ENCODE peak calls at places on chromosomes 2 and 18, in six cellular contexts. Q is DND-41, G is GM23338, Z is PC-3, E is mammary epithelial cell, D is HepG2. H is an unnamed sample.

GRCh38 chr18:63936932-63937393 is 12.1 kb upstream of the HMSD start:
- DNase-seq in Q (no peak), G (no peak), Z (no peak), E (no peak), D (no peak), H (no peak)

GRCh38 chr2:178529194-178529593 is 48.9 kb downstream of the PLEKHA3 start:
- DNase-seq in Q (no peak), G (no peak), Z (no peak), E (no peak), D (no peak), H (no peak)

GRCh38 chr2:25598332-25598731 is 75.0 kb downstream of the DTNB start:
- DNase-seq in Q (no peak), G (no peak), Z (no peak), E (no peak), D (no peak), H (no peak)

GRCh38 chr18:49520661-49521145 is 33.7 kb upstream of the C18orf32 start:
- DNase-seq in Q (no peak), G (no peak), Z (peak; percentile 41), E (peak; percentile 21), D (no peak), H (no peak)

GRCh38 chr18:11955299-11956029 is 25.8 kb upstream of the IMPA2 start:
- DNase-seq in Q (no peak), G (peak; percentile 51), Z (peak; percentile 93), E (peak; percentile 71), D (peak; percentile 76), H (no peak)

GRCh38 chr2:235639885-235640284 is 146.0 kb downstream of the AGAP1 start:
- DNase-seq in Q (no peak), G (no peak), Z (no peak), E (no peak), D (no peak), H (no peak)

GRCh38 chr2:55482186-55482945 is 37.2 kb upstream of the CFAP36 start:
- DNase-seq in Q (no peak), G (peak; percentile 34), Z (no peak), E (no peak), D (no peak), H (no peak)

GRCh38 chr2:217220228-217221013 is 360.6 kb upstream of the TNP1 start:
- DNase-seq in Q (no peak), G (no peak), Z (no peak), E (no peak), D (no peak), H (no peak)

GRCh38 chr18:61833387-61833786 is 59.4 kb downstream of the RNF152 start:
- DNase-seq in Q (peak; percentile 60), G (no peak), Z (no peak), E (peak; percentile 32), D (no peak), H (no peak)

GRCh38 chr2:172098650-172099471 is 3.8 kb downstream of the DLX2 start:
- DNase-seq in Q (no peak), G (peak; percentile 62), Z (peak; percentile 85), E (peak; percentile 76), D (peak; percentile 84), H (no peak)

GRCh38 chr2:213199871-213200270 is 48.5 kb upstream of the IKZF2 start:
- DNase-seq in Q (no peak), G (no peak), Z (no peak), E (no peak), D (peak; percentile 6), H (no peak)

GRCh38 chr2:206800501-206801416 is 35.4 kb downstream of the FASTKD2 start:
- DNase-seq in Q (peak; percentile 28), G (peak; percentile 89), Z (peak; percentile 82), E (peak; percentile 69), D (peak; percentile 65), H (peak; percentile 2)

GRCh38 chr2:44932564-44933392 is 8.7 kb upstream of the SIX3 start:
- DNase-seq in Q (no peak), G (peak; percentile 68), Z (no peak), E (no peak), D (no peak), H (no peak)

GRCh38 chr2:7309567-7309966 is 392.4 kb downstream of the RNF144A start:
- DNase-seq in Q (no peak), G (peak; percentile 11), Z (no peak), E (no peak), D (no peak), H (no peak)

GRCh38 chr2:10004401-10004800 is 38.9 kb upstream of the KLF11 start:
- DNase-seq in Q (no peak), G (no peak), Z (no peak), E (no peak), D (no peak), H (no peak)

GRCh38 chr2:237581751-237582746 is 8.5 kb downstream of the RAB17 start:
- DNase-seq in Q (no peak), G (no peak), Z (no peak), E (no peak), D (peak; percentile 82), H (no peak)

GRCh38 chr2:26784570-26785234 is 1.2 kb upstream of the CENPA start:
- DNase-seq in Q (no peak), G (no peak), Z (no peak), E (no peak), D (no peak), H (no peak)

GRCh38 chr2:55364189-55365055 is 55.2 kb downstream of the CCDC88A start:
- DNase-seq in Q (no peak), G (no peak), Z (peak; percentile 96), E (peak; percentile 92), D (no peak), H (peak; percentile 49)

GRCh38 chr18:55694291-55694690 is 106.3 kb upstream of the TCF4 start:
- DNase-seq in Q (no peak), G (no peak), Z (peak; percentile 17), E (peak; percentile 77), D (no peak), H (no peak)

GRCh38 chr18:55695091-55695490 is 107.1 kb upstream of the TCF4 start:
- DNase-seq in Q (no peak), G (no peak), Z (no peak), E (no peak), D (no peak), H (no peak)

GRCh38 chr18:55699233-55699765 is 111.3 kb upstream of the TCF4 start:
- DNase-seq in Q (no peak), G (no peak), Z (no peak), E (peak; percentile 23), D (no peak), H (no peak)
- H3K4me2 ChIP-seq in Q (no peak overlapping the region), G (no peak overlapping the region), Z (no peak overlapping the region), E (no peak overlapping the region), D (no peak overlapping the region), H (no peak overlapping the region)

DNA sequence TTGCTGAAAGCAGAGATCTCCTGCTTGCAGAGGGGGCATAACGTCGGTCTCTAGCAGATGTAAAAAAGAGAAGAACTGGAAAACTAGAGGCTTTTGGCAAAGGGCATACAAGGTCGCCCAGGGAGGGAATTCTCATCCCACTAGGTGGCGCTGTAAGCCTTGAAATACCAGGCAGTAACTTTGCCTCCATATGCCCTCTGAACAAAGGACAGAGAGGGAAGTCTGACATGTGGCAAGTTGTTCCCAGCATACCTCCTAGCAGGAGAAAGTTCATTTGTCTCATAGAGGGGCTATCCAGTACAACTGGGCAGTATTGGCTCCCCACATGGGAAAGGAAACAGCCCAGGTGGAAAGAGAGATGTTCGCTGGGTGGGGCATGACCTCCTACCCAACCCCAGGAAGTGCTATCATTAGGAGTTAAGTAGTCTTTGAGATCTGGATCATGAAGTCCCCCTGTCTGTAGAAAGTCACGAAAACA is 40.0 kb downstream of the STK17B start:
- DNase-seq in Q (peak; percentile 72), G (peak; percentile 81), Z (peak; percentile 71), E (peak; percentile 35), D (peak; percentile 83), H (no peak)
- H3K4me2 ChIP-seq in Q (no peak overlapping the region), G (no peak overlapping the region), Z (no peak overlapping the region), E (no peak overlapping the region), D (peak overlapping the region; percentile 61), H (no peak overlapping the region)

DNA sequence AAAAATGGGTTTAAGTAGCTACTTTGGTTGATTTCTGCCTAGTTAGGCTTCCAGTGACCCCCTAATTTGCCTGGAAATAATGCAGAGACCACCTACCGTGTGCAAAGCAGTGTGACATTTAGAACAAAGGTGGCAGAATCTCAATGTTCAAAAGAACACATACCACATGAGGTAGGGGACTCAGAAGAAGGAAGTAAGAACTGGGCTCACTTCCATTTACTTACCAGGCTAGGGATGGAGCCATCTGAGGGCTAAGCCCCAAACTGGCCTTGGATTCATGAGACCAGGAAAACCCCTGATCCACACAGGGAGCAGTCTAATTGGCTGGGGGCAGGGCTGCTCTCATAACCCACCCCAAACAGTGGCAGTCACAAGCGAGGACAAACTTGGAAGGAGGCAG is 190.7 kb downstream of the NCKAP5 start:
- DNase-seq in Q (no peak), G (peak; percentile 42), Z (no peak), E (no peak), D (no peak), H (no peak)
- H3K4me2 ChIP-seq in Q (no peak overlapping the region), G (peak overlapping the region; percentile 13), Z (no peak overlapping the region), E (peak overlapping the region; percentile 1), D (no peak overlapping the region), H (no peak overlapping the region)

GRCh38 chr2:207983654-207984053 is 41.7 kb downstream of the PLEKHM3 start:
- DNase-seq in Q (no peak), G (no peak), Z (no peak), E (no peak), D (no peak), H (no peak)
- H3K4me2 ChIP-seq in Q (no peak overlapping the region), G (no peak overlapping the region), Z (no peak overlapping the region), E (no peak overlapping the region), D (no peak overlapping the region), H (no peak overlapping the region)

GRCh38 chr2:181907635-181908034 is 16.1 kb downstream of the ITPRID2 start:
- DNase-seq in Q (no peak), G (no peak), Z (no peak), E (no peak), D (no peak), H (no peak)
- H3K4me2 ChIP-seq in Q (no peak overlapping the region), G (no peak overlapping the region), Z (no peak overlapping the region), E (no peak overlapping the region), D (no peak overlapping the region), H (no peak overlapping the region)

GRCh38 chr2:97908208-97908676 is 87.5 kb downstream of the TMEM131 start:
- DNase-seq in Q (no peak), G (no peak), Z (no peak), E (no peak), D (no peak), H (no peak)
- H3K4me2 ChIP-seq in Q (no peak overlapping the region), G (no peak overlapping the region), Z (no peak overlapping the region), E (no peak overlapping the region), D (no peak overlapping the region), H (no peak overlapping the region)

DNA sequence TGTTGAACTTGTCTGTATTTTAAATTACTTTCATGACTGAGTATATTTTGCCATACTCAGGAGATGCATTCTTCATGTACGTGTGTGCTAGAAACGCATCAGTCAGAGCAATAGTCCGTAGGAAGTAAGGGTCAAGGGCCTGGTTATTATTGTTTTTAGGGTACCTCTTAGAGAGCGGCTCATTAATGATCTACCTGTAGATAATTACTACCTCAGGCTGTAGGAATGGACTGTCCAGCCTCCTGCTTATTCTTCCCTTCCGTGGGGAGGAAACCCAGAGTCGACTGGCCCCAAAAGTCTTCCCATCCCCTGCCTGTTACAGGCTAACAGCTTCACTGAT is 36.3 kb downstream of the TTC39C start:
- DNase-seq in Q (no peak), G (no peak), Z (no peak), E (no peak), D (no peak), H (no peak)
- H3K4me2 ChIP-seq in Q (no peak overlapping the region), G (no peak overlapping the region), Z (peak overlapping the region; percentile 72), E (no peak overlapping the region), D (peak overlapping the region; percentile 81), H (no peak overlapping the region)

GRCh38 chr2:191612496-191612895 is 65.4 kb upstream of the NABP1 start:
- DNase-seq in Q (no peak), G (no peak), Z (peak; percentile 88), E (peak; percentile 88), D (no peak), H (peak; percentile 75)
- H3K4me2 ChIP-seq in Q (no peak overlapping the region), G (no peak overlapping the region), Z (peak overlapping the region; percentile 38), E (peak overlapping the region; percentile 7), D (no peak overlapping the region), H (peak overlapping the region; percentile 47)